ENCODE peak calls at places on chromosomes 3 and 15, in seven cellular contexts. U, T, H, N, Y, W and X are unnamed samples. For H3K36me3, the result is how much of the 10 kb centered on the place peaks cover.

GRCh38 chr3:38163117-38163870 is 2.0 kb upstream of the OXSR1 start:
- DNase-seq in U (no peak), T (no peak), H (no peak), N (no peak), Y (no peak), W (peak), X (no peak)

GRCh38 chr3:127262533-127262932 is 25.3 kb downstream of the PRR20G start:
- DNase-seq in U (no peak), T (no peak), H (no peak), N (no peak), Y (no peak), W (no peak), X (no peak)

GRCh38 chr15:72358532-72359180 is 17.2 kb downstream of the HEXA start:
- DNase-seq in U (peak), T (peak), H (no peak), N (peak), Y (no peak), W (no peak), X (no peak)

GRCh38 chr3:10974746-10975375 is 17.7 kb upstream of the SLC6A1 start:
- DNase-seq in U (no peak), T (no peak), H (no peak), N (no peak), Y (no peak), W (no peak), X (no peak)

GRCh38 chr3:64650096-64650622 is 37.6 kb downstream of the ADAMTS9 start:
- DNase-seq in U (no peak), T (no peak), H (no peak), N (no peak), Y (no peak), W (no peak), X (no peak)

GRCh38 chr3:129577356-129577755 is 29.1 kb downstream of the PLXND1 start:
- DNase-seq in U (no peak), T (no peak), H (no peak), N (peak), Y (no peak), W (no peak), X (no peak)

GRCh38 chr15:38540516-38540915 is 24.1 kb downstream of the RASGRP1 start:
- DNase-seq in U (no peak), T (no peak), H (no peak), N (no peak), Y (no peak), W (no peak), X (no peak)

GRCh38 chr15:101320501-101321052 is 25.5 kb upstream of the SNRPA1 start:
- DNase-seq in U (peak), T (peak), H (peak), N (peak), Y (peak), W (peak), X (peak)

GRCh38 chr15:62110000-62110851 is 43.4 kb downstream of the C2CD4A start:
- DNase-seq in U (no peak), T (peak), H (no peak), N (peak), Y (no peak), W (no peak), X (no peak)

DNA sequence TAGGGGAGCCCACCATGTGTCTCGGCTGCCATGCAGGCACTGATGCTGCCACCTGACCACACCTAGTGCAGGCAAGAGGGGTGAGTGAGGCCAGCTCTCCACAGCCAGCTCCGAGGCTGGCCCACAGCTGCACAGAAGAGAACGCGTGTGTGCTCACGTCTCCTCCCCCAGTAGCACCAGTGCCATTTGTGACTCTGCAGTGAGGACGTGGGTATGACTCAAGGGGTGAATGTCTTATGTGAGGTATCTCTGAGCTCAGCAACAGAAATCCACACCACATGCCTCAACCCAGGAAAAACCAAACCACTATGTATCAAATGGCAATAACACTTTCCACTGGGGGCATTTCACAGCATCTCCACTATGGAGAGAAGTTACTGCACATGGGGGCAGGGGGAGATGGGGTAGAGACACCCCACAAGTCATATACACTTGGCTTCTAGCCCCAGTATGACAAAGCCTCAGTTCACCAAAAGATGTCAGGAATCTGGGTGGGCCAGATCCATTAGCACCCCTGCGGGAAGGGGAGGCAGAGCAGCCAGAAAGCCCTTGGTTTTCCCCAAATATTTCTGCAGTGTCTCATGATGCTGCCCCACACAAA is 87.6 kb downstream of the LRIG1 start:
- DNase-seq in U (no peak), T (peak), H (peak), N (peak), Y (no peak), W (no peak), X (no peak)
- H3K36me3 ChIP-seq in U (under half), T (under half), H (under half), N (under half), Y (half or more), W (under half), X (half or more)

GRCh38 chr3:13229291-13229949 is 156.2 kb upstream of the IQSEC1 start:
- DNase-seq in U (peak), T (no peak), H (no peak), N (no peak), Y (no peak), W (peak), X (peak)
- H3K36me3 ChIP-seq in U (under half), T (under half), H (under half), N (under half), Y (under half), W (under half), X (under half)

DNA sequence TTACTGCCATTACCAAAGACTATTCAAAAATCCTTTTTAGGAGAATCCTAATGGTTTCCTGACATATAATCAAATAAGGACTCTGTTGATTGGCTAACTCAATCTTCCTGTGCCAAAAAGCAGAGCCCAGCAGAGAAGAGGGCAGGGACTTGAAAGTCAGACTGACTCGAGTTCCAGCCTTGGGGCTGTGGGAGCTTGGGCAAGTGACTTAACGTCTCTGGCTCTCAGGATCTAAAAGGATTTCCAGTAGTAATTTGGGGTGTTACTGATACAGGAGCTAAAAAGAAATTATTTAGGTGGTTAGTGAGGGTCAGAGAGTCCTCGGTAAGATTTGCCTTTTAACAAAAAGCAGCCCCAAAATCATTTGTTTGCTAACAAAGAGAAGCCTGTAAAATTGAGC is 10.9 kb downstream of the CCR5 start:
- DNase-seq in U (no peak), T (no peak), H (no peak), N (no peak), Y (no peak), W (no peak), X (no peak)
- H3K36me3 ChIP-seq in U (under half), T (under half), H (under half), N (under half), Y (under half), W (under half), X (under half)

GRCh38 chr15:61003683-61004299 is 225.3 kb downstream of the RORA start:
- DNase-seq in U (no peak), T (no peak), H (no peak), N (no peak), Y (no peak), W (peak), X (peak)

GRCh38 chr15:60994842-60995495 is 234.1 kb downstream of the RORA start:
- DNase-seq in U (peak), T (no peak), H (no peak), N (no peak), Y (no peak), W (no peak), X (no peak)

DNA sequence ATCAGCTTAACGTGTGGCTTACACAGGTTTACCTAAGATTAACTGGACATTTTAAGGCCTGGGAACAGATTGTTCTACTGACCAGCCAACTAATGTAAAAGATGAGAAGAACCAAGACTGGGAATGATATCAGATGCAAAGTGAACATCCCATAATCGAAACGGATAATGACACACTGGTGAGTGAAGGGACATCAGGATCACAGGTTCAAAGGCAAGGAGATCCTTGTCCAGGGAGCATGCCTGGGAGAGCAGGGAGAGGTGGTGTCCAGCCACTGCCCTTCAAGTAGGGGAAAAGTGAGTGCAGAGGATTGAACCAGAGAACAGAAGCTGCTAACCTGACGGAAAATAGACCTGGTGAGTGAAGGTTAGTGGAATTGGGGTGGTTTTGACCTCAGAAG is 228.8 kb downstream of the RORA start:
- DNase-seq in U (no peak), T (no peak), H (no peak), N (no peak), Y (no peak), W (no peak), X (no peak)
- H3K36me3 ChIP-seq in U (under half), T (under half), H (under half), N (under half), Y (under half), W (under half), X (under half)

DNA sequence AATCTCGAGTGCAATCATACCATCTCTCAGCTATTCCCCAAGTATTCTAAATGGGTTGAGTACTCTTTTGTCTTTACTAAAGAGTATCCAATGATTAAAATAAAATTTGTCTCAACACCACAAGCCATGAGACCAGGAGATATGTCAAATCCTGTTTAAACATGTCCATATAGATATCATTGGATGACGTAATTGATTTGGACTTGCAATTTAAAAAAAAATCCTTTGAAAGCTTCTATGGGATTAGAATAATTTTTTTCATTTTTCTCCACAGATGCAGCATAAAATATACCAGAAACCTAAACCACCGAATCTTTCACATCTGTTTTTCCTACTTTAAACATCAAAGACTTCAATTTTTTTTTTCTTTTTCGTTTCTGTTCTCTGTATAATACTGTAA is 1022.3 kb downstream of the EPHA3 start:
- DNase-seq in U (no peak), T (no peak), H (no peak), N (no peak), Y (no peak), W (no peak), X (no peak)
- H3K36me3 ChIP-seq in U (under half), T (under half), H (under half), N (under half), Y (under half), W (under half), X (under half)

DNA sequence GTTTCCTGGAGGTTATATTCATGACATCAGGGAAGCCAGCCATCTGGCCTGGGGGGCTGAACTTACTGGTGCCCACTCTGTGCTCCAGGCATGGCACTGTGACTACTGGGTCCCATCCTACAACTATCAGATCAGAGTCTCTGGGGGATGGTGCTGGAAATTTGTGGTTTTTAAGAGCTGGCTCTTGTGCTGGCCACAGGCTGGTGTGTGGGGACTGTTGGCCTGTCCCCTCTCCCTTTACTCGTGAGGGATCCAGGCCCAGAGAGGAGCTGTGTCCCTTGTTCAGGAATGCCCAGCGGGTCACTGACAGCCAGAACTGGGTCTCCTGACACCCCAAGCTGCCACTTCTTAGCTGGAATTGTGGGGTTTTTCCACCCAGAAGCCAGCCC is 44.5 kb upstream of the SEC22A start:
- DNase-seq in U (no peak), T (no peak), H (no peak), N (no peak), Y (no peak), W (no peak), X (no peak)
- H3K36me3 ChIP-seq in U (under half), T (under half), H (under half), N (under half), Y (under half), W (under half), X (under half)

GRCh38 chr15:41903782-41904181 is 9.9 kb upstream of the SPTBN5 start:
- DNase-seq in U (no peak), T (no peak), H (no peak), N (no peak), Y (no peak), W (no peak), X (no peak)

GRCh38 chr15:41896566-41896965 is 2.7 kb upstream of the SPTBN5 start:
- DNase-seq in U (no peak), T (no peak), H (no peak), N (no peak), Y (no peak), W (no peak), X (peak)

GRCh38 chr15:41897327-41897726 is 3.5 kb upstream of the SPTBN5 start:
- DNase-seq in U (no peak), T (no peak), H (no peak), N (no peak), Y (no peak), W (no peak), X (peak)

GRCh38 chr15:41900526-41901380 is 6.9 kb upstream of the SPTBN5 start:
- DNase-seq in U (no peak), T (no peak), H (no peak), N (no peak), Y (no peak), W (no peak), X (no peak)

DNA sequence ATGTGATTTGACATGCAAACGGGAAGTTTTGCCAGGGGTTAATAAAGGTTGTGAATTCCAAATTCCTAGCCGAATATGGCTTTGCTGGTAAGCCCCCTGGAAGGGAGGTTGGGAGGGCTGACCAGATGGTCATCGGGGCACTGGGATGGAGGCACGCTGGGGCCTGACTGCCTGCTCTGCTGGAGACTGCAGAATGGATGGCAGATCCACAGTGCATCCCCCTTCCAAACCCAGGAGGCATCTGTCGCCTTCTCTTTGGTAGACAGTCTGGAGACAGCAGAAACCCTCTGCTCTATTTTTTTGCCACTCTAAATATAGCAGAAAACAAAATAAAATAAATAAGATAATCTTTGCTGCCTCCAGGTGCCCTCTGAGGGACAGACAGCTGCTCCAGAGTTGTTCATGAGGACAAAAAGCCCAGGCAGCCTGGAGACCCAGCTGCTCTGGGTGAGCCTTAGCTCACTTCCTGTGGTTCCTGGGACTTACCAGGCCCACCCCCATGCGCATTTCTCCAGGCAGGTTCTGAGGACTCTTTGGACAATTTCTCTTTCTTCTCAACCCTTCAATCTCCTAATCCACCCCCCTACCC is 6.1 kb upstream of the SPTBN5 start:
- DNase-seq in U (no peak), T (no peak), H (no peak), N (no peak), Y (no peak), W (no peak), X (peak)
- H3K36me3 ChIP-seq in U (half or more), T (under half), H (under half), N (under half), Y (under half), W (under half), X (under half)

GRCh38 chr15:41066516-41066915 is 49.6 kb downstream of the INO80 start:
- DNase-seq in U (no peak), T (no peak), H (no peak), N (no peak), Y (no peak), W (no peak), X (no peak)
- H3K36me3 ChIP-seq in U (half or more), T (under half), H (half or more), N (half or more), Y (half or more), W (under half), X (under half)

DNA sequence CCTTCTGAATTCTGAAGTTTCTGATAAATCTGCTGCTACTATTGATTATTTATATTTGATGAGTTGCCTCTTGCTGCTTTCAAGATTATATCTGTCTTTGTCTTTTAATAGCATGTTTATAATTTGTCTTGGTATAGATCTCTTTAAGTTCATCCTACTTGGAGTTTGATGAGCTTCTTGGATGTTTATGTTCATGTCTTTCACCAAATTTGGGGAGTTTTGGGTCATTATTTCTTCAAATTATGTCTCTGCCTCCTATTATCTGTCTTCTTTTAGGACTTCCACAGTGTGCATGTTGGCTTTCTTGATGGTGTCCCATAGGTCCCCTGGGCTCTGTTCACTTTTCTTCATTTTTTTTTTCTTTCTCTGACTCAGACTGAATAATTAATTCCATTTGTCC is 32.3 kb upstream of the EDEM1 start:
- DNase-seq in U (no peak), T (no peak), H (no peak), N (no peak), Y (no peak), W (no peak), X (no peak)
- H3K36me3 ChIP-seq in U (under half), T (under half), H (under half), N (under half), Y (under half), W (under half), X (under half)

GRCh38 chr3:8903191-8903590 is 60.1 kb downstream of the RAD18 start:
- DNase-seq in U (no peak), T (peak), H (no peak), N (no peak), Y (no peak), W (no peak), X (no peak)
- H3K36me3 ChIP-seq in U (under half), T (under half), H (under half), N (under half), Y (under half), W (under half), X (under half)